ENCODE peak calls at places on chromosomes 6 and 20, in six cellular contexts. One of them, this sample, is unnamed.
A peak's percentile ranks its signal among the peaks of the same experiment; 100 is the strongest.

GRCh38 chr6:113340371-113340770 is 516.8 kb upstream of the MARCKS start:
- ATAC-seq in CD4-positive, CD25-positive, alpha-beta regulatory T cell: no peak
- ATAC-seq in CD4-positive, alpha-beta T cell: no peak
- ATAC-seq in heart right ventricle: no peak
- ATAC-seq in HCT116: no peak
- ATAC-seq in lung: no peak
- ATAC-seq in this sample: no peak

GRCh38 chr6:90508753-90509152 is 78.1 kb downstream of the MAP3K7 start:
- ATAC-seq in CD4-positive, CD25-positive, alpha-beta regulatory T cell: no peak
- ATAC-seq in CD4-positive, alpha-beta T cell: no peak
- ATAC-seq in heart right ventricle: no peak
- ATAC-seq in HCT116: no peak
- ATAC-seq in lung: no peak
- ATAC-seq in this sample: no peak

GRCh38 chr6:33731751-33732282 is 14.9 kb downstream of the IP6K3 start:
- ATAC-seq in CD4-positive, CD25-positive, alpha-beta regulatory T cell: no peak
- ATAC-seq in CD4-positive, alpha-beta T cell: no peak
- ATAC-seq in heart right ventricle: no peak
- ATAC-seq in HCT116: no peak
- ATAC-seq in lung: no peak
- ATAC-seq in this sample: no peak

GRCh38 chr6:52760105-52760765 is 3.0 kb downstream of the GSTA2 start:
- ATAC-seq in CD4-positive, CD25-positive, alpha-beta regulatory T cell: no peak
- ATAC-seq in CD4-positive, alpha-beta T cell: no peak
- ATAC-seq in heart right ventricle: no peak
- ATAC-seq in HCT116: no peak
- ATAC-seq in lung: no peak
- ATAC-seq in this sample: no peak

GRCh38 chr20:43725666-43726065 is 1.1 kb downstream of the GTSF1L start:
- ATAC-seq in CD4-positive, CD25-positive, alpha-beta regulatory T cell: no peak
- ATAC-seq in CD4-positive, alpha-beta T cell: no peak
- ATAC-seq in heart right ventricle: no peak
- ATAC-seq in HCT116: no peak
- ATAC-seq in lung: no peak
- ATAC-seq in this sample: no peak

GRCh38 chr20:34708621-34709043 is 4.5 kb downstream of the TP53INP2 start:
- ATAC-seq in CD4-positive, CD25-positive, alpha-beta regulatory T cell: peak; percentile 15
- ATAC-seq in CD4-positive, alpha-beta T cell: peak; percentile 8
- ATAC-seq in heart right ventricle: no peak
- ATAC-seq in HCT116: peak; percentile 28
- ATAC-seq in lung: no peak
- ATAC-seq in this sample: no peak

GRCh38 chr6:142223938-142224337 is 76.9 kb downstream of the VTA1 start:
- ATAC-seq in CD4-positive, CD25-positive, alpha-beta regulatory T cell: no peak
- ATAC-seq in CD4-positive, alpha-beta T cell: no peak
- ATAC-seq in heart right ventricle: no peak
- ATAC-seq in HCT116: no peak
- ATAC-seq in lung: no peak
- ATAC-seq in this sample: no peak

GRCh38 chr6:81624443-81624842 is 128.0 kb downstream of the TENT5A start:
- ATAC-seq in CD4-positive, CD25-positive, alpha-beta regulatory T cell: no peak
- ATAC-seq in CD4-positive, alpha-beta T cell: no peak
- ATAC-seq in heart right ventricle: no peak
- ATAC-seq in HCT116: no peak
- ATAC-seq in lung: no peak
- ATAC-seq in this sample: no peak

GRCh38 chr6:24949020-24949569 is 13.3 kb upstream of the RIPOR2 start:
- ATAC-seq in CD4-positive, CD25-positive, alpha-beta regulatory T cell: peak; percentile 52
- ATAC-seq in CD4-positive, alpha-beta T cell: peak; percentile 45
- ATAC-seq in heart right ventricle: no peak
- ATAC-seq in HCT116: no peak
- ATAC-seq in lung: no peak
- ATAC-seq in this sample: no peak

GRCh38 chr6:160344281-160344680 is 3.9 kb upstream of the SLC22A3 start:
- ATAC-seq in CD4-positive, CD25-positive, alpha-beta regulatory T cell: no peak
- ATAC-seq in CD4-positive, alpha-beta T cell: no peak
- ATAC-seq in heart right ventricle: no peak
- ATAC-seq in HCT116: no peak
- ATAC-seq in lung: no peak
- ATAC-seq in this sample: no peak

GRCh38 chr6:166402582-166403277 is 20.0 kb upstream of the MPC1 start:
- ATAC-seq in CD4-positive, CD25-positive, alpha-beta regulatory T cell: no peak
- ATAC-seq in CD4-positive, alpha-beta T cell: no peak
- ATAC-seq in heart right ventricle: no peak
- ATAC-seq in HCT116: no peak
- ATAC-seq in lung: no peak
- ATAC-seq in this sample: no peak

GRCh38 chr6:162753775-162754174 is 26.0 kb downstream of the PACRG start:
- ATAC-seq in CD4-positive, CD25-positive, alpha-beta regulatory T cell: no peak
- ATAC-seq in CD4-positive, alpha-beta T cell: no peak
- ATAC-seq in heart right ventricle: no peak
- ATAC-seq in HCT116: no peak
- ATAC-seq in lung: no peak
- ATAC-seq in this sample: no peak

DNA sequence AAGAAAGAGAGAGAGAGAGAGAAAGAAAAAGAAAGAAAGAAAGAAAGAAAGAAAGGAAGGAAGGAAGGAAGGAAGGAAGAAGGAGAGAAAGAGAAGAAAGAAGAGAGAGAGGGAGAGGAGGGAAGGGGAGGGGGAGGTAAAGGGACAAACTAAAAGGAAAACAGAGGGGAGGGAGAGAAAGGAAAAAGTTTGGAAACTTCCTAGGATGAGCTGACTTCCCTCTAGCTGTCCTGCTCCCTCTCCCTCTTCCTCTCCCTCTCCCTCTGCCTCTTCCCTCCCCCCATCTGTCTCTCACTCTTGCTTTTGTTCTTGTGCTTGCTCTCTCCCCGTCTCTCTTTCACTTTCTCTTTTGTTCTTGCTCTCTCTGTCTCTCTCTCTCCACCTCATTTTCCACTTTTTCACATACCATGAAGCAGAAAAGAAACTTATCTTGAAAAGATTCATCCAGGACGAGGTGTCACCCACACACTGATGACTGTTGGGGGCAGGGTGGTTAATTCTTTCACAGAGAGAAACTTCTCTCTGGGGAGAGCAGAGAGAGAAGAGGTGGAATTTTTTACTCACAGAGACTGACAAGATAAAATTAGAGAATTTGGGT is 56.4 kb upstream of the DUSP22 start:
- ATAC-seq in CD4-positive, CD25-positive, alpha-beta regulatory T cell: peak; percentile 87
- ATAC-seq in CD4-positive, alpha-beta T cell: peak; percentile 85
- ATAC-seq in heart right ventricle: peak; percentile 72
- ATAC-seq in HCT116: no peak
- ATAC-seq in lung: no peak
- ATAC-seq in this sample: peak; percentile 61
- H3K27ac ChIP-seq in CD4-positive, CD25-positive, alpha-beta regulatory T cell: peak overlapping the region; percentile 66
- H3K27ac ChIP-seq in CD4-positive, alpha-beta T cell: peak overlapping the region; percentile 30
- H3K27ac ChIP-seq in heart right ventricle: peak overlapping the region; percentile 65
- H3K27ac ChIP-seq in HCT116: no peak overlapping the region
- H3K27ac ChIP-seq in lung: no peak overlapping the region
- H3K27ac ChIP-seq in this sample: peak overlapping the region; percentile 71

GRCh38 chr6:167565388-167565787 is 240.5 kb downstream of the TTLL2 start:
- ATAC-seq in CD4-positive, CD25-positive, alpha-beta regulatory T cell: no peak
- ATAC-seq in CD4-positive, alpha-beta T cell: no peak
- ATAC-seq in heart right ventricle: no peak
- ATAC-seq in HCT116: no peak
- ATAC-seq in lung: no peak
- ATAC-seq in this sample: no peak

GRCh38 chr6:167567142-167568033 is 242.5 kb downstream of the TTLL2 start:
- ATAC-seq in CD4-positive, CD25-positive, alpha-beta regulatory T cell: no peak
- ATAC-seq in CD4-positive, alpha-beta T cell: no peak
- ATAC-seq in heart right ventricle: peak; percentile 25
- ATAC-seq in HCT116: peak; percentile 36
- ATAC-seq in lung: no peak
- ATAC-seq in this sample: no peak

GRCh38 chr6:167568407-167569024 is 243.6 kb downstream of the TTLL2 start:
- ATAC-seq in CD4-positive, CD25-positive, alpha-beta regulatory T cell: no peak
- ATAC-seq in CD4-positive, alpha-beta T cell: no peak
- ATAC-seq in heart right ventricle: no peak
- ATAC-seq in HCT116: no peak
- ATAC-seq in lung: no peak
- ATAC-seq in this sample: no peak

GRCh38 chr6:167565884-167566491 is 241.1 kb downstream of the TTLL2 start:
- ATAC-seq in CD4-positive, CD25-positive, alpha-beta regulatory T cell: no peak
- ATAC-seq in CD4-positive, alpha-beta T cell: no peak
- ATAC-seq in heart right ventricle: peak; percentile 90
- ATAC-seq in HCT116: peak; percentile 40
- ATAC-seq in lung: peak; percentile 60
- ATAC-seq in this sample: peak; percentile 73

GRCh38 chr6:167566711-167567141 is 241.8 kb downstream of the TTLL2 start:
- ATAC-seq in CD4-positive, CD25-positive, alpha-beta regulatory T cell: no peak
- ATAC-seq in CD4-positive, alpha-beta T cell: no peak
- ATAC-seq in heart right ventricle: no peak
- ATAC-seq in HCT116: no peak
- ATAC-seq in lung: no peak
- ATAC-seq in this sample: no peak
- H3K9me3 ChIP-seq in CD4-positive, CD25-positive, alpha-beta regulatory T cell: no peaks in the 10 kb centered on the region
- H3K9me3 ChIP-seq in CD4-positive, alpha-beta T cell: no peaks in the 10 kb centered on the region
- H3K9me3 ChIP-seq in heart right ventricle: no peaks in the 10 kb centered on the region
- H3K9me3 ChIP-seq in HCT116: no peaks in the 10 kb centered on the region
- H3K9me3 ChIP-seq in lung: no peaks in the 10 kb centered on the region
- H3K9me3 ChIP-seq in this sample: no peaks in the 10 kb centered on the region

GRCh38 chr20:30376767-30377658 is 880.5 kb upstream of the DEFB115 start:
- ATAC-seq in CD4-positive, CD25-positive, alpha-beta regulatory T cell: peak; percentile 89
- ATAC-seq in CD4-positive, alpha-beta T cell: peak; percentile 90
- ATAC-seq in heart right ventricle: peak; percentile 89
- ATAC-seq in HCT116: peak; percentile 96
- ATAC-seq in lung: peak; percentile 99
- ATAC-seq in this sample: peak; percentile 51
- H3K27ac ChIP-seq in CD4-positive, CD25-positive, alpha-beta regulatory T cell: peak overlapping the region; percentile 83
- H3K27ac ChIP-seq in CD4-positive, alpha-beta T cell: peak overlapping the region; percentile 65
- H3K27ac ChIP-seq in heart right ventricle: peak overlapping the region; percentile 82
- H3K27ac ChIP-seq in HCT116: peak overlapping the region; percentile 70
- H3K27ac ChIP-seq in lung: peak overlapping the region; percentile 38
- H3K27ac ChIP-seq in this sample: peak overlapping the region; percentile 77

GRCh38 chr6:168377481-168377850 is 57.9 kb upstream of the DACT2 start:
- ATAC-seq in CD4-positive, CD25-positive, alpha-beta regulatory T cell: no peak
- ATAC-seq in CD4-positive, alpha-beta T cell: no peak
- ATAC-seq in heart right ventricle: peak; percentile 86
- ATAC-seq in HCT116: no peak
- ATAC-seq in lung: no peak
- ATAC-seq in this sample: peak; percentile 69
- H3K9me3 ChIP-seq in CD4-positive, CD25-positive, alpha-beta regulatory T cell: peaks cover 7% of the 10 kb centered on the region
- H3K9me3 ChIP-seq in CD4-positive, alpha-beta T cell: no peaks in the 10 kb centered on the region
- H3K9me3 ChIP-seq in heart right ventricle: no peaks in the 10 kb centered on the region
- H3K9me3 ChIP-seq in HCT116: no peaks in the 10 kb centered on the region
- H3K9me3 ChIP-seq in lung: peaks cover 2% of the 10 kb centered on the region
- H3K9me3 ChIP-seq in this sample: no peaks in the 10 kb centered on the region

GRCh38 chr6:14272111-14273085 is 154.8 kb downstream of the CD83 start:
- ATAC-seq in CD4-positive, CD25-positive, alpha-beta regulatory T cell: no peak
- ATAC-seq in CD4-positive, alpha-beta T cell: no peak
- ATAC-seq in heart right ventricle: no peak
- ATAC-seq in HCT116: peak; percentile 5
- ATAC-seq in lung: no peak
- ATAC-seq in this sample: no peak

GRCh38 chr6:14270925-14271791 is 153.6 kb downstream of the CD83 start:
- ATAC-seq in CD4-positive, CD25-positive, alpha-beta regulatory T cell: peak; percentile 66
- ATAC-seq in CD4-positive, alpha-beta T cell: peak; percentile 84
- ATAC-seq in heart right ventricle: peak; percentile 33
- ATAC-seq in HCT116: peak; percentile 93
- ATAC-seq in lung: peak; percentile 80
- ATAC-seq in this sample: no peak

GRCh38 chr6:14274016-14274415 is 156.4 kb downstream of the CD83 start:
- ATAC-seq in CD4-positive, CD25-positive, alpha-beta regulatory T cell: no peak
- ATAC-seq in CD4-positive, alpha-beta T cell: no peak
- ATAC-seq in heart right ventricle: no peak
- ATAC-seq in HCT116: no peak
- ATAC-seq in lung: no peak
- ATAC-seq in this sample: no peak

GRCh38 chr6:14274552-14275492 is 157.2 kb downstream of the CD83 start:
- ATAC-seq in CD4-positive, CD25-positive, alpha-beta regulatory T cell: no peak
- ATAC-seq in CD4-positive, alpha-beta T cell: no peak
- ATAC-seq in heart right ventricle: no peak
- ATAC-seq in HCT116: no peak
- ATAC-seq in lung: no peak
- ATAC-seq in this sample: no peak

GRCh38 chr6:14273196-14273595 is 155.6 kb downstream of the CD83 start:
- ATAC-seq in CD4-positive, CD25-positive, alpha-beta regulatory T cell: no peak
- ATAC-seq in CD4-positive, alpha-beta T cell: no peak
- ATAC-seq in heart right ventricle: no peak
- ATAC-seq in HCT116: no peak
- ATAC-seq in lung: no peak
- ATAC-seq in this sample: no peak
- H3K27ac ChIP-seq in CD4-positive, CD25-positive, alpha-beta regulatory T cell: no peak overlapping the region
- H3K27ac ChIP-seq in CD4-positive, alpha-beta T cell: no peak overlapping the region
- H3K27ac ChIP-seq in heart right ventricle: no peak overlapping the region
- H3K27ac ChIP-seq in HCT116: no peak overlapping the region
- H3K27ac ChIP-seq in lung: no peak overlapping the region
- H3K27ac ChIP-seq in this sample: no peak overlapping the region

This sample was measured in gastroesophageal sphincter.